ENCODE peak calls at places on chromosomes 6 and 20, in five cellular contexts. Q is transverse colon, F is HepG2, B is HCT116, K is Panc1. W is an unnamed sample.

GRCh38 chr20:50399003-50399916 is 110.9 kb upstream of the PTPN1 start:
- DNase-seq in Q (peak; percentile 45), K (no peak), F (peak; percentile 99), B (no peak), W (peak; percentile 51)

GRCh38 chr20:49541733-49542513 is 26.0 kb downstream of the PTGIS start:
- DNase-seq in F (peak; percentile 90), Q (peak; percentile 73), B (peak; percentile 67), K (peak; percentile 56), W (peak; percentile 79)

GRCh38 chr6:139847322-139847797 is 472.9 kb upstream of the CITED2 start:
- DNase-seq in F (no peak), B (no peak), K (no peak), Q (no peak), W (no peak)

GRCh38 chr6:44128020-44128917 is 915 bp downstream of the TMEM63B start:
- DNase-seq in K (no peak), Q (peak; percentile 57), F (peak; percentile 35), B (no peak), W (peak; percentile 54)

GRCh38 chr6:33789550-33789895 is 593 bp upstream of the LEMD2 start:
- DNase-seq in K (no peak), B (no peak), F (no peak), Q (no peak), W (no peak)

GRCh38 chr20:35739294-35740163 is 2.5 kb downstream of the RBM39 start:
- DNase-seq in K (no peak), B (no peak), F (peak; percentile 57), Q (no peak), W (no peak)

GRCh38 chr20:54078296-54078695 is 7.9 kb upstream of the BCAS1 start:
- DNase-seq in B (no peak), K (no peak), Q (no peak), F (peak; percentile 49), W (no peak)

GRCh38 chr6:53593001-53593488 is 48.1 kb upstream of the GCLC start:
- DNase-seq in Q (no peak), K (no peak), B (no peak), F (no peak), W (no peak)

GRCh38 chr6:13311155-13311554 is 17.2 kb downstream of the TBC1D7 start:
- DNase-seq in Q (no peak), F (no peak), K (no peak), B (no peak), W (no peak)

GRCh38 chr20:62516345-62516744 is 40.5 kb upstream of the GATA5 start:
- DNase-seq in K (no peak), Q (no peak), F (peak; percentile 57), B (no peak), W (peak; percentile 55)

GRCh38 chr6:134619789-134620188 is 301.9 kb upstream of the SGK1 start:
- DNase-seq in B (no peak), Q (no peak), K (no peak), F (no peak), W (no peak)

GRCh38 chr20:58985656-58986055 is 4.6 kb downstream of the NELFCD start:
- DNase-seq in Q (no peak), B (no peak), F (no peak), K (no peak), W (peak; percentile 13)

GRCh38 chr6:157434349-157435016 is 53.5 kb downstream of the ZDHHC14 start:
- DNase-seq in F (peak; percentile 90), B (no peak), K (no peak), Q (peak; percentile 29), W (no peak)

GRCh38 chr6:33989016-33989854 is 156.7 kb downstream of the GRM4 start:
- DNase-seq in Q (no peak), K (no peak), F (no peak), B (no peak), W (peak; percentile 24)

GRCh38 chr6:127188752-127189151 is 70.3 kb downstream of the RSPO3 start:
- DNase-seq in K (no peak), F (no peak), Q (no peak), B (no peak), W (no peak)

GRCh38 chr20:24729896-24730605 is 219.0 kb upstream of the CST7 start:
- DNase-seq in F (no peak), K (no peak), Q (no peak), B (no peak), W (no peak)

GRCh38 chr6:17987576-17988421 is at the start of gene KIF13A:
- DNase-seq in F (peak; percentile 54), B (no peak), Q (peak; percentile 65), K (no peak), W (peak; percentile 58)
- TF ChIP-seq CTCF in F (peak; percentile 27), B (no peak), Q (peak; percentile 18), K (no peak), W (no peak)

DNA sequence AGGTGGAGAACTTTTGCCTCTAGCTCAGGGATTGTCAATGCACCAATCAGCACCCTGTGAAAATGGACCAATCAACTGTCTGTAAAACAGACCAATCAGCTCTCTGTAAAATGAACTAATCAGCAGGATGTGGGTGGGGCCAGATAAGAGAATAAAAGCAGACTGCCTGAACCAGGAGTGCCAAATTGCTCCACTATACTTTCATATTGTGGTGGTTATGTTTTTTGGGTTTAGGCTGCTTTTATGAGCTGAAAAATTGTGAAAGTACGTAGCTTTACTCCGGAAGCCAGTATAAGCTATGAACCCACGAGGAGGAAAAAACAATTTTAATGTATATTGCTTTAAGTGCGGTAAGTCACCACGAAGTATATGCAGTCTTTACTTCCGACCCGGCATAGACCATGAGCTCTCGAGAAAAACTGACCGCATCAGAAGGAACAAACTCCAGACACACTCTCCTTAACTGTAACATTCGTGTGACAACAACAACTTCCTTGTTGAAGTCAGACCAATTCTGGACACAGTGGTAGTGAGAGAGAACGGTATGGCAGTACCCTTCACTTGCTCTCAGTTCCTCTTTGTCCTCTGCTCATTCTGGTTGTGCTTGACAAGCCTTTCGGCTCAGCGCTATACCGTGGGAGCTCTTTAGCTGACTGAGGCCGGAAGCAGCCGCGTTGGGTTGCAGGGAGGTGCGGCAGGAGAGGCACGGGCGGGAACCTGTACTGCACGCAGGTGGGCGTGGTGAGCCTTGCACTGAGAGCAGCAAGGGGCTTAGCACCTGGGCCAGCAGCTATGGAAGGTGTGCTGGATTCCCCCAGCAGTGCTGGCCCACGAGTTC is 81.9 kb upstream of the E2F3 start:
- DNase-seq in Q (peak; percentile 63), K (no peak), B (no peak), F (no peak), W (peak; percentile 40)
- TF ChIP-seq POLR2AphosphoS5 in Q (no peak), K (no peak), B (no peak), F (no peak), W (no peak)

GRCh38 chr6:109722564-109723254 is 31.6 kb downstream of the FIG4 start:
- DNase-seq in K (no peak), Q (no peak), F (no peak), B (no peak), W (no peak)

GRCh38 chr6:109715616-109716015 is 24.5 kb downstream of the FIG4 start:
- DNase-seq in F (no peak), B (no peak), K (no peak), Q (no peak), W (no peak)

GRCh38 chr6:109717971-109718370 is 26.9 kb downstream of the FIG4 start:
- DNase-seq in Q (no peak), K (no peak), B (no peak), F (no peak), W (no peak)

GRCh38 chr6:109718991-109719390 is 27.9 kb downstream of the FIG4 start:
- DNase-seq in B (no peak), F (no peak), Q (no peak), K (no peak), W (no peak)

DNA sequence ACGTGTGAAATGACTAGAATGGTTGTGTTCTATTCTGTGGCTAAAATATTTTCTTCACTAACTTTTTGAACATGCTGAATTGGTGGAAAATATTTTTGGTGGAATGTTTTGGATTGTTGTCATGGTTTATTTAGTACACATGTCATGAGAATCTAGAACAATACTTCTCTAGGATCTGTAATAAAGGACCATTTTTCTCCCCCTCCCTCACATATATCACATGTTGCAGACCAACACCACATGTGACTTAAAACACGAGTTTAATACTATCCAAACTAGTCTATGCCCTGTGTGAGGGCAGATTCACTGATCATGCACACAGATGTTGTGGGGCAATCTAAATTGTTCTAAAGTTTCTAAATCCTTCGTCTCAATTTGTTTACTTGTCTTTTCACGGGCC is 29.2 kb downstream of the FIG4 start:
- DNase-seq in B (no peak), K (no peak), Q (no peak), F (no peak), W (no peak)
- H3K27ac ChIP-seq in B (no peak overlapping the region), K (no peak overlapping the region), Q (no peak overlapping the region), F (no peak overlapping the region), W (no peak overlapping the region)

DNA sequence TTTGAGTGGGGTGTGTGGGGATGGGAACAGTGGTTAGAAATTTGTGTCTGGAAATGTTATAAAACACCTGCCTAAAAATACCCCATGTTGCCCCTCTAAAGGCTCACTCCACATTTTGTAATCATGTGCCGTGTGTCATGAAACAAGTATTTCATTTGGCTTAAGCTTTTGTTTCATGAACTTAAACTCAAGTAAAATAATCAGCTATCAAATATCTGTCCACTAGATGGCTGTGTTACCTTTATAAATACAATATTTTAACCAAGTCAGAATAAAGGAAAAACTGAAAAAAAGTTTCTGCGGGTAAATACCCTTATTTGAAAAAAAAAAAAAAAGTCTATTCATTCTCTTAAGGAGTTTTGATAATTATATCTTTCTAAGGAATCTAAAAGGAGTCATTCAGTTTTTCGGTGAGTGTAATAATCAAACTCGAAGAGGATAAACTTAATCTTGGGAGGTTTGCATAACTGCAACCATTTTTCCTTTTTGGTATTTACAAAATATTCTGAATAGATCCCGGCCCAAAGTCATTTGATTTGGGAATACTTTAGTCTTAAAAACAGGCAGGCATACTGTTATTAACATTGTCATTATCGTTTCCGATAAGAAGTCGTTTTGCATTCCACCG is 29.9 kb upstream of the MTRF1L start:
- DNase-seq in B (peak; percentile 27), K (no peak), F (peak; percentile 22), Q (no peak), W (no peak)
- TF ChIP-seq CTCF in B (peak; percentile 24), K (peak; percentile 56), F (peak; percentile 25), Q (peak; percentile 39), W (no peak)

GRCh38 chr6:108133594-108134179 is 32.1 kb upstream of the NR2E1 start:
- DNase-seq in K (no peak), F (peak; percentile 86), B (peak; percentile 66), Q (peak; percentile 64), W (peak; percentile 71)
- TF ChIP-seq POLR2AphosphoS5 in K (no peak), F (no peak), B (no peak), Q (no peak), W (no peak)